ENCODE peak calls at places on chromosomes 6 and 20, in seven cellular contexts. O is lower leg skin; Z is fibroblast of mammary gland; R is GOT3; E is activated T-helper 1 cell treated with anti-CD3 and anti-CD28 coated beads, Interleukin-2, amount 50 U/mL, for 16 hours; J is anterior cingulate cortex; U is H7. H is an unnamed sample.

GRCh38 chr20:17794400-17794799 is 94.6 kb downstream of the BANF2 start:
- DNase-seq in O (no peak), Z (no peak), R (no peak), E (no peak), J (peak), U (no peak), H (no peak)

GRCh38 chr6:145621776-145622175 is 113.5 kb downstream of the EPM2A start:
- DNase-seq in O (no peak), Z (no peak), R (no peak), E (no peak), J (no peak), U (no peak), H (no peak)

GRCh38 chr6:133262804-133263203 is 21.6 kb downstream of the EYA4 start:
- DNase-seq in O (no peak), Z (no peak), R (no peak), E (no peak), J (no peak), U (no peak), H (no peak)

GRCh38 chr6:151160869-151161268 is 78.9 kb upstream of the AKAP12 start:
- DNase-seq in O (no peak), Z (no peak), R (no peak), E (no peak), J (no peak), U (no peak), H (no peak)

GRCh38 chr20:4813839-4814695 is 92.4 kb downstream of the PRND start:
- DNase-seq in O (peak), Z (no peak), R (no peak), E (peak), J (no peak), U (no peak), H (no peak)

GRCh38 chr6:165298426-165298825 is 11.0 kb downstream of the C6orf118 start:
- DNase-seq in O (no peak), Z (no peak), R (no peak), E (no peak), J (no peak), U (no peak), H (no peak)

GRCh38 chr6:158353851-158354508 is 41.7 kb downstream of the TULP4 start:
- DNase-seq in O (no peak), Z (peak), R (no peak), E (no peak), J (no peak), U (no peak), H (no peak)

GRCh38 chr6:86706449-86706848 is 230.9 kb upstream of the HTR1E start:
- DNase-seq in O (no peak), Z (no peak), R (no peak), E (no peak), J (no peak), U (peak), H (no peak)

GRCh38 chr6:70823651-70824050 is 133.2 kb downstream of the B3GAT2 start:
- DNase-seq in O (no peak), Z (no peak), R (no peak), E (no peak), J (no peak), U (no peak), H (no peak)

GRCh38 chr6:48889429-48889828 is 573.6 kb downstream of the MMUT start:
- DNase-seq in O (no peak), Z (no peak), R (no peak), E (no peak), J (no peak), U (no peak), H (no peak)

GRCh38 chr20:1300083-1300840 is 28.7 kb downstream of the SDCBP2 start:
- DNase-seq in O (no peak), Z (no peak), R (no peak), E (no peak), J (no peak), U (peak), H (no peak)

GRCh38 chr6:163651910-163652309 is 237.4 kb downstream of the QKI start:
- DNase-seq in O (peak), Z (peak), R (no peak), E (no peak), J (no peak), U (no peak), H (no peak)